ENCODE peak calls at places on chromosomes 13 and 19, in four cellular contexts. S is B cell, J is left ventricle myocardium superior, W is NCI-H2227 treated with DMSO at 0.1 percent for 48 hours. Q is an unnamed sample.

GRCh38 chr19:1361601-1362384 is 21.9 kb upstream of the NDUFS7 start:
- DNase-seq in W (peak; percentile 55), S (no peak), J (no peak), Q (no peak)

GRCh38 chr19:41879670-41880328 is 2.7 kb downstream of the CD79A start:
- DNase-seq in J (no peak), S (no peak), W (no peak), Q (no peak)

GRCh38 chr19:9538183-9539058 is at the start of gene ZNF426:
- DNase-seq in J (peak; percentile 92), W (peak; percentile 76), S (peak; percentile 88), Q (peak; percentile 95)

GRCh38 chr13:60329221-60329983 is 67.6 kb upstream of the TDRD3 start:
- DNase-seq in S (no peak), J (no peak), W (peak; percentile 20), Q (no peak)

GRCh38 chr13:45889582-45890243 is 38.2 kb upstream of the SIAH3 start:
- DNase-seq in W (no peak), J (no peak), S (no peak), Q (no peak)

GRCh38 chr13:51519839-51520238 is 64.4 kb upstream of the WDFY2 start:
- DNase-seq in J (no peak), S (no peak), W (no peak), Q (no peak)

GRCh38 chr13:45909724-45910123 is 58.2 kb upstream of the SIAH3 start:
- DNase-seq in J (no peak), W (no peak), S (no peak), Q (no peak)

GRCh38 chr19:53246498-53246897 is 8.2 kb downstream of the ZNF677 start:
- DNase-seq in W (no peak), J (no peak), S (no peak), Q (no peak)

GRCh38 chr13:106105153-106105552 is 430.3 kb downstream of the EFNB2 start:
- DNase-seq in J (no peak), S (no peak), W (no peak), Q (no peak)

GRCh38 chr19:35757231-35757748 is 461 bp upstream of the HSPB6 start:
- DNase-seq in S (no peak), W (no peak), J (peak; percentile 93), Q (peak; percentile 95)

GRCh38 chr13:30831515-30831914 is 74.6 kb upstream of the MEDAG start:
- DNase-seq in S (no peak), W (no peak), J (no peak), Q (no peak)